ENCODE peak calls at places on chromosomes 4 and X, in ten cellular contexts. J is uterus, B is stomach, Y is fibroblast of mammary gland, O is K562, F is IMR-90, H is endothelial cell, Q is fibroblast of lung, T is nephron progenitor cell, V is lung. U is an unnamed sample.

GRCh38 chr4:152220201-152220666 is 315.7 kb downstream of the FBXW7 start:
- DNase-seq in Y (peak; percentile 76), B (no peak), T (no peak), O (no peak), J (no peak), V (no peak), Q (no peak), F (no peak), H (no peak), U (no peak)

GRCh38 chrX:24314019-24314635 is at the start of gene SUPT20HL2:
- DNase-seq in J (no peak), V (no peak), T (no peak), B (no peak), H (no peak), F (no peak), O (no peak), Q (no peak), Y (no peak), U (no peak)

GRCh38 chr4:101066586-101066985 is 280.7 kb downstream of the PPP3CA start:
- DNase-seq in J (no peak), H (no peak), V (no peak), Q (no peak), O (no peak), Y (no peak), B (no peak), F (no peak), T (no peak), U (no peak)

GRCh38 chrX:104335765-104336164 is 81.0 kb upstream of the ESX1 start:
- DNase-seq in H (no peak), J (no peak), O (no peak), B (no peak), V (no peak), Y (peak; percentile 86), F (peak; percentile 90), T (no peak), Q (peak; percentile 69), U (no peak)

GRCh38 chr4:44319129-44319528 is 129.5 kb downstream of the KCTD8 start:
- DNase-seq in T (no peak), O (no peak), Q (no peak), F (no peak), J (no peak), V (no peak), H (no peak), Y (no peak), B (no peak), U (no peak)

GRCh38 chrX:106940068-106940467 is 19.9 kb downstream of the CLDN2 start:
- DNase-seq in H (no peak), O (no peak), J (no peak), Y (no peak), Q (no peak), T (no peak), B (no peak), F (no peak), V (no peak), U (no peak)

GRCh38 chrX:3609800-3610199 is 103.6 kb downstream of the PRKX start:
- DNase-seq in F (peak; percentile 88), Y (peak; percentile 82), B (no peak), V (no peak), Q (peak; percentile 22), T (no peak), H (no peak), O (no peak), J (no peak), U (no peak)

GRCh38 chr4:77619408-77619807 is 13.8 kb downstream of the CXCL13 start:
- DNase-seq in T (no peak), Y (no peak), F (no peak), J (no peak), Q (no peak), O (no peak), B (peak; percentile 66), V (no peak), H (no peak), U (no peak)

GRCh38 chr4:142353149-142353738 is 492.9 kb downstream of the INPP4B start:
- DNase-seq in Q (peak; percentile 88), Y (peak; percentile 83), V (no peak), F (peak; percentile 80), B (no peak), T (peak; percentile 26), O (peak; percentile 10), J (no peak), H (peak; percentile 8), U (no peak)

GRCh38 chr4:76733380-76733779 is 164.6 kb downstream of the SOWAHB start:
- DNase-seq in J (no peak), H (no peak), B (peak; percentile 73), F (no peak), Y (no peak), O (no peak), Q (no peak), T (no peak), V (no peak), U (no peak)

GRCh38 chr4:168475745-168476144 is 4.5 kb downstream of the DDX60L start:
- DNase-seq in V (no peak), F (no peak), Y (peak; percentile 11), O (no peak), T (peak; percentile 26), H (no peak), Q (no peak), J (no peak), B (no peak), U (no peak)

GRCh38 chr4:85478576-85478975 is 3.6 kb downstream of the ARHGAP24 start:
- DNase-seq in J (no peak), Y (peak; percentile 80), Q (peak; percentile 35), F (no peak), V (no peak), T (no peak), B (no peak), H (no peak), O (no peak), U (no peak)

GRCh38 chr4:106986486-106986885 is 49.6 kb downstream of the DKK2 start:
- DNase-seq in Q (peak; percentile 53), V (no peak), H (no peak), T (no peak), B (no peak), J (no peak), F (no peak), Y (peak; percentile 82), O (no peak), U (no peak)

GRCh38 chr4:62070291-62070852 is 870.2 kb downstream of the ADGRL3 start:
- DNase-seq in H (no peak), B (no peak), O (no peak), V (no peak), T (no peak), F (no peak), Q (no peak), Y (no peak), J (no peak), U (no peak)

GRCh38 chr4:83556006-83556712 is 20.3 kb downstream of the GPAT3 start:
- DNase-seq in T (no peak), O (no peak), Y (no peak), J (no peak), F (no peak), Q (no peak), B (no peak), V (no peak), H (no peak), U (no peak)

GRCh38 chr4:181939199-181939945 is 303.8 kb upstream of the TENM3 start:
- DNase-seq in T (no peak), H (no peak), Y (no peak), Q (peak; percentile 35), B (no peak), V (no peak), J (no peak), F (peak; percentile 51), O (no peak), U (no peak)
- TF ChIP-seq CTCF in T (no peak), H (no peak), Y (no peak), Q (no peak), B (no peak), V (no peak), J (no peak), F (peak; percentile 6), O (no peak), U (no peak)

GRCh38 chrX:93419642-93420041 is 253.7 kb downstream of the NAP1L3 start:
- DNase-seq in J (no peak), O (no peak), T (no peak), B (no peak), Y (no peak), V (no peak), H (no peak), Q (no peak), F (no peak), U (no peak)

GRCh38 chrX:93420090-93420489 is 253.3 kb downstream of the NAP1L3 start:
- DNase-seq in J (no peak), V (no peak), T (no peak), B (no peak), Q (no peak), Y (no peak), F (no peak), H (no peak), O (no peak), U (no peak)

GRCh38 chrX:93420635-93421034 is 252.7 kb downstream of the NAP1L3 start:
- DNase-seq in T (no peak), V (no peak), F (no peak), Y (no peak), B (no peak), O (no peak), J (no peak), Q (peak; percentile 18), H (no peak), U (no peak)

GRCh38 chrX:93428497-93428896 is 244.9 kb downstream of the NAP1L3 start:
- DNase-seq in H (no peak), V (no peak), O (no peak), B (no peak), F (no peak), J (no peak), T (no peak), Y (no peak), Q (no peak), U (no peak)

GRCh38 chrX:93422693-93423092 is 250.7 kb downstream of the NAP1L3 start:
- DNase-seq in T (peak; percentile 30), O (peak; percentile 12), J (no peak), V (no peak), Q (peak; percentile 6), B (no peak), F (peak; percentile 1), H (peak; percentile 9), Y (peak; percentile 14), U (peak; percentile 17)
- TF ChIP-seq CTCF in T (peak; percentile 76), O (peak; percentile 16), J (peak; percentile 14), V (peak; percentile 20), Q (peak; percentile 38), B (no peak), F (peak; percentile 43), H (peak; percentile 79), Y (peak; percentile 48), U (peak; percentile 81)

DNA sequence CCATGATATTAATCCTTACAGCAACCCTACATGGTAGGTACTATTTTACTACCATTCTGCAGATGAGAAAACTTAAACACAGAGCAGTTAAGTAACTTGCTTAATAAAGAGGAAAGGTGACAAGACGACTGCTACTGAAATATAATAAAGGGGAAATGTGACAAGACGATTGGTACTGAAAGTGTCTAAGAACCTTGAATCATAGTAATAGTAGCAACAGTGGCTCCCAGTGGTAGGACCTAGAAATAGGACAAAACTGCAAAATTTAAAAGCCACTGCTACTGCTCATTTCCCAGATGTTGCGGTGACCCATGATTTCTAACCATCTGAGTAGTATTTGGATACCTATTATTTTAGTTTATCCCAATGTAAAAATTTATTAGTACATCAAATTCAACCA is 89.5 kb downstream of the TASL start:
- DNase-seq in B (no peak), Y (peak; percentile 37), F (peak; percentile 1), V (no peak), H (no peak), J (no peak), T (no peak), O (no peak), Q (peak; percentile 15), U (peak; percentile 4)
- TF ChIP-seq CTCF in B (no peak), Y (peak; percentile 38), F (peak; percentile 24), V (no peak), H (no peak), J (no peak), T (peak; percentile 30), O (peak; percentile 27), Q (peak; percentile 26), U (peak; percentile 50)

GRCh38 chrX:46912098-46912672 is at the start of gene JADE3:
- DNase-seq in Q (peak; percentile 66), J (peak; percentile 76), V (peak; percentile 69), O (peak; percentile 70), H (peak; percentile 61), B (peak; percentile 76), T (peak; percentile 81), Y (peak; percentile 59), F (peak; percentile 56), U (peak; percentile 55)
- TF ChIP-seq CTCF in Q (no peak), J (no peak), V (no peak), O (no peak), H (no peak), B (no peak), T (no peak), Y (no peak), F (no peak), U (no peak)

U was measured in neural crest cell.